ENCODE peak calls at places on chromosomes 1 and 21, in five cellular contexts. One of them, this sample, is unnamed.

GRCh38 chr1:15344380-15344779 is 65.3 kb upstream of the EFHD2 start:
- DNase-seq in mesothelial cell of epicardium: no peak
- DNase-seq in BJ: no peak
- DNase-seq in breast epithelium: no peak
- DNase-seq in RWPE1: no peak
- DNase-seq in this sample: no peak

GRCh38 chr21:42073140-42074099 is 2.3 kb downstream of the UMODL1 start:
- DNase-seq in mesothelial cell of epicardium: no peak
- DNase-seq in BJ: no peak
- DNase-seq in breast epithelium: no peak
- DNase-seq in RWPE1: no peak
- DNase-seq in this sample: no peak

GRCh38 chr1:54743416-54743815 is 20.9 kb downstream of the PARS2 start:
- DNase-seq in mesothelial cell of epicardium: no peak
- DNase-seq in BJ: no peak
- DNase-seq in breast epithelium: no peak
- DNase-seq in RWPE1: no peak
- DNase-seq in this sample: no peak

GRCh38 chr1:167476061-167476460 is 42.3 kb downstream of the CD247 start:
- DNase-seq in mesothelial cell of epicardium: no peak
- DNase-seq in BJ: no peak
- DNase-seq in breast epithelium: no peak
- DNase-seq in RWPE1: no peak
- DNase-seq in this sample: no peak

GRCh38 chr1:65026235-65026634 is 59.9 kb upstream of the JAK1 start:
- DNase-seq in mesothelial cell of epicardium: no peak
- DNase-seq in BJ: no peak
- DNase-seq in breast epithelium: no peak
- DNase-seq in RWPE1: no peak
- DNase-seq in this sample: no peak

GRCh38 chr1:208308221-208308620 is 64.0 kb upstream of the PLXNA2 start:
- DNase-seq in mesothelial cell of epicardium: no peak
- DNase-seq in BJ: no peak
- DNase-seq in breast epithelium: no peak
- DNase-seq in RWPE1: no peak
- DNase-seq in this sample: no peak

GRCh38 chr1:87146538-87146937 is 182.1 kb upstream of the LMO4 start:
- DNase-seq in mesothelial cell of epicardium: no peak
- DNase-seq in BJ: no peak
- DNase-seq in breast epithelium: no peak
- DNase-seq in RWPE1: no peak
- DNase-seq in this sample: no peak

GRCh38 chr21:44348861-44349260 is 4.6 kb upstream of the TRPM2 start:
- DNase-seq in mesothelial cell of epicardium: no peak
- DNase-seq in BJ: no peak
- DNase-seq in breast epithelium: no peak
- DNase-seq in RWPE1: no peak
- DNase-seq in this sample: no peak

GRCh38 chr1:107687846-107688753 is 276.9 kb downstream of the VAV3 start:
- DNase-seq in mesothelial cell of epicardium: no peak
- DNase-seq in BJ: no peak
- DNase-seq in breast epithelium: no peak
- DNase-seq in RWPE1: peak
- DNase-seq in this sample: no peak

GRCh38 chr1:188429385-188429784 is 1600.6 kb downstream of the PLA2G4A start:
- DNase-seq in mesothelial cell of epicardium: no peak
- DNase-seq in BJ: no peak
- DNase-seq in breast epithelium: no peak
- DNase-seq in RWPE1: no peak
- DNase-seq in this sample: no peak

GRCh38 chr1:77889671-77890070 is 1.2 kb downstream of the NEXN start:
- DNase-seq in mesothelial cell of epicardium: no peak
- DNase-seq in BJ: peak
- DNase-seq in breast epithelium: no peak
- DNase-seq in RWPE1: peak
- DNase-seq in this sample: no peak

GRCh38 chr1:3890389-3891328 is 9.4 kb downstream of the C1orf174 start:
- DNase-seq in mesothelial cell of epicardium: no peak
- DNase-seq in BJ: no peak
- DNase-seq in breast epithelium: no peak
- DNase-seq in RWPE1: no peak
- DNase-seq in this sample: no peak

GRCh38 chr1:37793773-37794371 is at the start of gene MANEAL:
- DNase-seq in mesothelial cell of epicardium: no peak
- DNase-seq in BJ: no peak
- DNase-seq in breast epithelium: no peak
- DNase-seq in RWPE1: peak
- DNase-seq in this sample: no peak

GRCh38 chr1:207968521-207968944 is 57.6 kb upstream of the CD34 start:
- DNase-seq in mesothelial cell of epicardium: no peak
- DNase-seq in BJ: no peak
- DNase-seq in breast epithelium: no peak
- DNase-seq in RWPE1: no peak
- DNase-seq in this sample: no peak

GRCh38 chr1:234206651-234207284 is 166.5 kb upstream of the COA6 start:
- DNase-seq in mesothelial cell of epicardium: no peak
- DNase-seq in BJ: peak
- DNase-seq in breast epithelium: peak
- DNase-seq in RWPE1: peak
- DNase-seq in this sample: no peak

GRCh38 chr1:101187287-101187686 is 49.5 kb upstream of the S1PR1 start:
- DNase-seq in mesothelial cell of epicardium: no peak
- DNase-seq in BJ: no peak
- DNase-seq in breast epithelium: no peak
- DNase-seq in RWPE1: peak
- DNase-seq in this sample: no peak

GRCh38 chr1:56675763-56676162 is 30.6 kb downstream of the PRKAA2 start:
- DNase-seq in mesothelial cell of epicardium: no peak
- DNase-seq in BJ: no peak
- DNase-seq in breast epithelium: no peak
- DNase-seq in RWPE1: no peak
- DNase-seq in this sample: no peak

GRCh38 chr1:9037476-9038337 is 11.5 kb upstream of the SLC2A7 start:
- DNase-seq in mesothelial cell of epicardium: no peak
- DNase-seq in BJ: no peak
- DNase-seq in breast epithelium: no peak
- DNase-seq in RWPE1: no peak
- DNase-seq in this sample: no peak

GRCh38 chr1:172108494-172108893 is 267.2 kb downstream of the DNM3 start:
- DNase-seq in mesothelial cell of epicardium: no peak
- DNase-seq in BJ: no peak
- DNase-seq in breast epithelium: no peak
- DNase-seq in RWPE1: peak
- DNase-seq in this sample: no peak

GRCh38 chr1:203039609-203040517 is 13.6 kb downstream of the PPFIA4 start:
- DNase-seq in mesothelial cell of epicardium: no peak
- DNase-seq in BJ: no peak
- DNase-seq in breast epithelium: no peak
- DNase-seq in RWPE1: no peak
- DNase-seq in this sample: peak

GRCh38 chr1:230104395-230105244 is 37.6 kb downstream of the GALNT2 start:
- DNase-seq in mesothelial cell of epicardium: peak
- DNase-seq in BJ: peak
- DNase-seq in breast epithelium: peak
- DNase-seq in RWPE1: peak
- DNase-seq in this sample: no peak
- TF ChIP-seq CTCF in mesothelial cell of epicardium: no peak
- TF ChIP-seq CTCF in BJ: peak
- TF ChIP-seq CTCF in breast epithelium: no peak
- TF ChIP-seq CTCF in RWPE1: no peak
- TF ChIP-seq CTCF in this sample: no peak

DNA sequence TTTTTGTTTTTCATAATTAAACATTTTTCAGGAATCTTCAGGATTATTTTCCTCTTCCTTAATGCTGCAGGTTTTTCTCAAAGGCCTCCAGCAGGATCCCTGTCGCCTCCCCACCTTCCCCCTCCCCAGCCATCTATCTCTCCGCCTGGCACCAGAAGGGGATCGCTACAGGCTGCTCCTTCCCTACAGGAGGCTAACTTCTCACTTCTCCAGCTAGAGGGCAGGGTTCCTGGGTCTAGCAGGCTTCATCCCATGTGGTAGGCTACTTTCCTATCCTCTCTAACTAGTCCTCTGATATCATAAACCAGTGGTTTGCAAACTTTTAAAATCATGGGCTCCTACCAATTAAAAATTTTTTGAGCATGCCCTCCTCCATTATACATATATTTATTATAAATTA is 104.1 kb downstream of the KCNN3 start:
- DNase-seq in mesothelial cell of epicardium: no peak
- DNase-seq in BJ: no peak
- DNase-seq in breast epithelium: no peak
- DNase-seq in RWPE1: peak
- DNase-seq in this sample: peak
- TF ChIP-seq CTCF in mesothelial cell of epicardium: no peak
- TF ChIP-seq CTCF in BJ: peak
- TF ChIP-seq CTCF in breast epithelium: no peak
- TF ChIP-seq CTCF in RWPE1: no peak
- TF ChIP-seq CTCF in this sample: peak

DNA sequence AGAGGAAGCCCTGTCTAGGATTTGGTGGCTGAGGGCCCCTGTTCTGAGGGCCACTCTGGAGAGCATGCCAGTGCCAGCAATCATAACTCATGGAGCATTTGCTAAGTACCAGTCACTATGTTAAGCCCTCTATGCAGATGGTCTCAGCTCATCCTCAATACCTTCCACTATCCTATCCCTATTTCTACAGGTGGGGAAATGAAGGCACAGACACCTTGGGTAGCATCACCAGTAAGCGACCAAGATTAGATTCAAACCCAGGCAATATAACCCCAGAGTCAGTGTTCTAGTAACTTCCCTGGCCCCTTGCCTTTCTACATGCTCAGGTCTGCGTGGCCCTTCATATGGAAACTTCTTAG is 7.9 kb upstream of the NBPF1 start:
- DNase-seq in mesothelial cell of epicardium: no peak
- DNase-seq in BJ: no peak
- DNase-seq in breast epithelium: no peak
- DNase-seq in RWPE1: no peak
- DNase-seq in this sample: no peak
- TF ChIP-seq CTCF in mesothelial cell of epicardium: peak
- TF ChIP-seq CTCF in BJ: no peak
- TF ChIP-seq CTCF in breast epithelium: no peak
- TF ChIP-seq CTCF in RWPE1: peak
- TF ChIP-seq CTCF in this sample: no peak

GRCh38 chr1:14142397-14143095 is 442.6 kb downstream of the PRDM2 start:
- DNase-seq in mesothelial cell of epicardium: no peak
- DNase-seq in BJ: no peak
- DNase-seq in breast epithelium: peak
- DNase-seq in RWPE1: no peak
- DNase-seq in this sample: no peak

GRCh38 chr1:14138627-14139026 is 438.6 kb downstream of the PRDM2 start:
- DNase-seq in mesothelial cell of epicardium: no peak
- DNase-seq in BJ: no peak
- DNase-seq in breast epithelium: no peak
- DNase-seq in RWPE1: no peak
- DNase-seq in this sample: no peak

GRCh38 chr1:14143777-14144176 is 443.8 kb downstream of the PRDM2 start:
- DNase-seq in mesothelial cell of epicardium: no peak
- DNase-seq in BJ: no peak
- DNase-seq in breast epithelium: no peak
- DNase-seq in RWPE1: no peak
- DNase-seq in this sample: no peak

GRCh38 chr1:14138135-14138506 is 438.1 kb downstream of the PRDM2 start:
- DNase-seq in mesothelial cell of epicardium: no peak
- DNase-seq in BJ: no peak
- DNase-seq in breast epithelium: no peak
- DNase-seq in RWPE1: peak
- DNase-seq in this sample: no peak

GRCh38 chr1:14140800-14141526 is 441.0 kb downstream of the PRDM2 start:
- DNase-seq in mesothelial cell of epicardium: no peak
- DNase-seq in BJ: no peak
- DNase-seq in breast epithelium: peak
- DNase-seq in RWPE1: no peak
- DNase-seq in this sample: no peak
- TF ChIP-seq CTCF in mesothelial cell of epicardium: no peak
- TF ChIP-seq CTCF in BJ: no peak
- TF ChIP-seq CTCF in breast epithelium: peak
- TF ChIP-seq CTCF in RWPE1: no peak
- TF ChIP-seq CTCF in this sample: no peak

GRCh38 chr1:108803548-108803947 is 53.3 kb downstream of the AKNAD1 start:
- DNase-seq in mesothelial cell of epicardium: no peak
- DNase-seq in BJ: no peak
- DNase-seq in breast epithelium: no peak
- DNase-seq in RWPE1: no peak
- DNase-seq in this sample: no peak
- TF ChIP-seq CTCF in mesothelial cell of epicardium: no peak
- TF ChIP-seq CTCF in BJ: no peak
- TF ChIP-seq CTCF in breast epithelium: no peak
- TF ChIP-seq CTCF in RWPE1: no peak
- TF ChIP-seq CTCF in this sample: no peak

DNA sequence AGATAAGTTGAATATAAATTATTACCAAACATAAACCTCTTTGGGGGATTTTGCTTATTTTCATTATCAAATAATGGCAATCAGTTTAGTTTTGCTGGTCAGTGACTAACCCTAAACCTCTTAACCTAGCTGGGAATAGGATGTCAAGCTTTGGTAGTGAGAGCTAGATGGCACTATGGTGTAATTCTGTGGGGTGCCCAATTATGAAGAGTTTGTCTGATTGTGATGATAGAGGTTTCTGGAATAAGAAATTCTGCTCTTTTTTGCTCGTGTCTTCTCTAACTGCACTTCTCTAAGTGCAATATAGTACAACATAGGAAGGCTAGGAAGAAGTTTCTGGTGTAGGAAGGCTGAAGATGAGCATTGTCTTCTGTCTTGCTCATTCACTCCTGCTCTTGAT is 59.8 kb downstream of the XCL1 start:
- DNase-seq in mesothelial cell of epicardium: no peak
- DNase-seq in BJ: no peak
- DNase-seq in breast epithelium: no peak
- DNase-seq in RWPE1: no peak
- DNase-seq in this sample: no peak
- TF ChIP-seq CTCF in mesothelial cell of epicardium: no peak
- TF ChIP-seq CTCF in BJ: no peak
- TF ChIP-seq CTCF in breast epithelium: no peak
- TF ChIP-seq CTCF in RWPE1: no peak
- TF ChIP-seq CTCF in this sample: peak

DNA sequence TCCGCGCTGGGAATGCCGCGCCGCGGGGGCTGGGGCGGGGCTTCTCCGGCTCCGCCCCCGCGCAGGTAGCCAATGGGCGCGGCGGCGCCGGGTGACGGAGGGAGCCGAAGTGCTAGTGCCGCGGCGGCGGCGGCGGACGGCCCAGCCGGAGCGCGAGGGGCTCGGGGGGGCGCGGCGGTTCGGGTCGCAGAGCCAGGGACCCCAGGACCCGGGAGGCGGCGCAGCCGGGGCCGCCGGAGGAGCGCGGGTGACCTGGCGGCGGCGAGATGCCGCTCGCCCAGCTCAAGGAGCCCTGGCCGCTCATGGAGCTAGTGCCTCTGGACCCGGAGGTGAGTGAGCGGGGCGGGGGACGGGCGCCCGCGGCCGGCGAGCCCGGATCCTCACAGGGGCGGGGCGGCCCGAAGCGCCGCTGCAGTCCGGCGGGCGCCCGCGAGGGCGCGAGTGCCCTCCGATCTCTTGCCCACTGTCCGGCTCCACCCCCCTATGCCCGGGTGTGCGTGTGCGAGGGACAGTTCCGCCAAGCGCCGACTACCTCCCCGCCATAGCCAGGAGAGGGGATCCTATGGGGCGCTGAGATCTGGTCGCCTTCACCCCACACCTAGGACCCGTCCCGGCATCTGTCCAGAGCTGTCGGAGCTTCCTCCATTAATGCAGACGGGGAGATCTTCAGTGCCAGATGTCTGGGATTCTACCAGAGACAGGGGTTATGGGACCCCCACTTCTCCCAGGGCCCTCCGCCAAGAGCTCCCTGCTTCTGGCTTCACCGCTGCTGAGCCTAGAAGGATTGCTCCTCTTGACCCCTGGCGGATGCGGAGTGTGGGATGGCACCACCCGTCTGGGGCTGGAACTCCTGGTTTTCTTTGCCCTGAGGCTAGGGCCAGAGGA is at the start of gene RPS6KA1:
- DNase-seq in mesothelial cell of epicardium: peak
- DNase-seq in BJ: no peak
- DNase-seq in breast epithelium: peak
- DNase-seq in RWPE1: peak
- DNase-seq in this sample: peak
- TF ChIP-seq CTCF in mesothelial cell of epicardium: no peak
- TF ChIP-seq CTCF in BJ: no peak
- TF ChIP-seq CTCF in breast epithelium: peak
- TF ChIP-seq CTCF in RWPE1: no peak
- TF ChIP-seq CTCF in this sample: no peak

This sample was measured in D721Med.